ENCODE peak calls at places on chromosomes 6 and 20, in five cellular contexts. One of them, this sample, is unnamed.

GRCh38 chr20:33539129-33539528 is 49.2 kb downstream of the CBFA2T2 start:
- DNase-seq in fibroblast of lung: peak
- DNase-seq in A549: no peak
- DNase-seq in spleen: no peak
- DNase-seq in IMR-90: peak
- DNase-seq in this sample: peak

GRCh38 chr20:19935842-19936241 is 81.3 kb upstream of the NAA20 start:
- DNase-seq in fibroblast of lung: no peak
- DNase-seq in A549: no peak
- DNase-seq in spleen: no peak
- DNase-seq in IMR-90: no peak
- DNase-seq in this sample: no peak

GRCh38 chr6:84582997-84583396 is 181.4 kb downstream of the TBX18 start:
- DNase-seq in fibroblast of lung: peak
- DNase-seq in A549: no peak
- DNase-seq in spleen: no peak
- DNase-seq in IMR-90: peak
- DNase-seq in this sample: no peak

GRCh38 chr20:32792316-32792715 is 27.4 kb upstream of the MAPRE1 start:
- DNase-seq in fibroblast of lung: no peak
- DNase-seq in A549: no peak
- DNase-seq in spleen: no peak
- DNase-seq in IMR-90: peak
- DNase-seq in this sample: peak

GRCh38 chr20:50013976-50014375 is 31.2 kb downstream of the SNAI1 start:
- DNase-seq in fibroblast of lung: no peak
- DNase-seq in A549: no peak
- DNase-seq in spleen: no peak
- DNase-seq in IMR-90: no peak
- DNase-seq in this sample: no peak

GRCh38 chr20:33518071-33518470 is 28.2 kb downstream of the CBFA2T2 start:
- DNase-seq in fibroblast of lung: peak
- DNase-seq in A549: no peak
- DNase-seq in spleen: no peak
- DNase-seq in IMR-90: peak
- DNase-seq in this sample: peak

GRCh38 chr6:3913077-3913957 is 64.1 kb downstream of the FAM50B start:
- DNase-seq in fibroblast of lung: peak
- DNase-seq in A549: peak
- DNase-seq in spleen: no peak
- DNase-seq in IMR-90: peak
- DNase-seq in this sample: peak

GRCh38 chr20:36818831-36819230 is 45.3 kb upstream of the DSN1 start:
- DNase-seq in fibroblast of lung: no peak
- DNase-seq in A549: no peak
- DNase-seq in spleen: no peak
- DNase-seq in IMR-90: no peak
- DNase-seq in this sample: no peak

GRCh38 chr6:169883316-169883715 is 131.9 kb downstream of the ERMARD start:
- DNase-seq in fibroblast of lung: no peak
- DNase-seq in A549: no peak
- DNase-seq in spleen: peak
- DNase-seq in IMR-90: no peak
- DNase-seq in this sample: no peak

GRCh38 chr6:2920671-2921112 is 17.6 kb upstream of the SERPINB9 start:
- DNase-seq in fibroblast of lung: no peak
- DNase-seq in A549: no peak
- DNase-seq in spleen: no peak
- DNase-seq in IMR-90: no peak
- DNase-seq in this sample: no peak

GRCh38 chr6:104625536-104625935 is 234.2 kb downstream of the HACE1 start:
- DNase-seq in fibroblast of lung: peak
- DNase-seq in A549: no peak
- DNase-seq in spleen: no peak
- DNase-seq in IMR-90: peak
- DNase-seq in this sample: peak

GRCh38 chr20:21394120-21394519 is 3.2 kb downstream of the NKX2-4 start:
- DNase-seq in fibroblast of lung: no peak
- DNase-seq in A549: no peak
- DNase-seq in spleen: no peak
- DNase-seq in IMR-90: no peak
- DNase-seq in this sample: no peak

GRCh38 chr6:157229733-157230132 is 93.6 kb downstream of the TMEM242 start:
- DNase-seq in fibroblast of lung: no peak
- DNase-seq in A549: no peak
- DNase-seq in spleen: no peak
- DNase-seq in IMR-90: no peak
- DNase-seq in this sample: no peak

GRCh38 chr20:57124800-57125399 is 141.5 kb downstream of the BMP7 start:
- DNase-seq in fibroblast of lung: no peak
- DNase-seq in A549: no peak
- DNase-seq in spleen: no peak
- DNase-seq in IMR-90: no peak
- DNase-seq in this sample: no peak

GRCh38 chr6:72724545-72724944 is 102.7 kb downstream of the KCNQ5 start:
- DNase-seq in fibroblast of lung: no peak
- DNase-seq in A549: no peak
- DNase-seq in spleen: no peak
- DNase-seq in IMR-90: no peak
- DNase-seq in this sample: no peak

GRCh38 chr6:15970517-15970916 is 158.4 kb upstream of the MYLIP start:
- DNase-seq in fibroblast of lung: no peak
- DNase-seq in A549: no peak
- DNase-seq in spleen: no peak
- DNase-seq in IMR-90: no peak
- DNase-seq in this sample: no peak

GRCh38 chr6:139711714-139712585 is 337.5 kb upstream of the CITED2 start:
- DNase-seq in fibroblast of lung: peak
- DNase-seq in A549: no peak
- DNase-seq in spleen: no peak
- DNase-seq in IMR-90: peak
- DNase-seq in this sample: peak

GRCh38 chr6:121984956-121985355 is 414.5 kb upstream of the HSF2 start:
- DNase-seq in fibroblast of lung: no peak
- DNase-seq in A549: no peak
- DNase-seq in spleen: no peak
- DNase-seq in IMR-90: no peak
- DNase-seq in this sample: no peak

GRCh38 chr6:65760285-65760684 is 53.3 kb upstream of the EYS start:
- DNase-seq in fibroblast of lung: no peak
- DNase-seq in A549: peak
- DNase-seq in spleen: no peak
- DNase-seq in IMR-90: peak
- DNase-seq in this sample: no peak

GRCh38 chr6:2514965-2515543 is 235.7 kb downstream of the MYLK4 start:
- DNase-seq in fibroblast of lung: no peak
- DNase-seq in A549: peak
- DNase-seq in spleen: no peak
- DNase-seq in IMR-90: no peak
- DNase-seq in this sample: no peak

GRCh38 chr6:126102358-126102757 is 116.0 kb downstream of the TRMT11 start:
- DNase-seq in fibroblast of lung: no peak
- DNase-seq in A549: no peak
- DNase-seq in spleen: no peak
- DNase-seq in IMR-90: no peak
- DNase-seq in this sample: no peak

GRCh38 chr6:75546401-75546800 is 52.8 kb upstream of the FILIP1 start:
- DNase-seq in fibroblast of lung: peak
- DNase-seq in A549: peak
- DNase-seq in spleen: no peak
- DNase-seq in IMR-90: peak
- DNase-seq in this sample: peak

GRCh38 chr6:53313784-53314382 is 34.9 kb downstream of the ELOVL5 start:
- DNase-seq in fibroblast of lung: peak
- DNase-seq in A549: no peak
- DNase-seq in spleen: no peak
- DNase-seq in IMR-90: peak
- DNase-seq in this sample: peak

GRCh38 chr6:11609324-11610071 is 71.9 kb downstream of the TMEM170B start:
- DNase-seq in fibroblast of lung: peak
- DNase-seq in A549: peak
- DNase-seq in spleen: no peak
- DNase-seq in IMR-90: peak
- DNase-seq in this sample: peak

GRCh38 chr20:57402206-57403125 is 11.3 kb downstream of the RBM38 start:
- DNase-seq in fibroblast of lung: no peak
- DNase-seq in A549: no peak
- DNase-seq in spleen: peak
- DNase-seq in IMR-90: no peak
- DNase-seq in this sample: no peak

GRCh38 chr6:132023490-132023889 is 72.3 kb upstream of the CCN2 start:
- DNase-seq in fibroblast of lung: no peak
- DNase-seq in A549: no peak
- DNase-seq in spleen: no peak
- DNase-seq in IMR-90: no peak
- DNase-seq in this sample: peak

GRCh38 chr20:20593447-20594170 is 118.8 kb downstream of the RALGAPA2 start:
- DNase-seq in fibroblast of lung: peak
- DNase-seq in A549: peak
- DNase-seq in spleen: no peak
- DNase-seq in IMR-90: peak
- DNase-seq in this sample: peak

GRCh38 chr6:163038317-163038716 is 310.5 kb downstream of the PACRG start:
- DNase-seq in fibroblast of lung: no peak
- DNase-seq in A549: no peak
- DNase-seq in spleen: no peak
- DNase-seq in IMR-90: no peak
- DNase-seq in this sample: no peak

GRCh38 chr20:7765221-7765620 is 175.0 kb downstream of the HAO1 start:
- DNase-seq in fibroblast of lung: no peak
- DNase-seq in A549: no peak
- DNase-seq in spleen: no peak
- DNase-seq in IMR-90: no peak
- DNase-seq in this sample: no peak

GRCh38 chr20:10225439-10226080 is 6.9 kb downstream of the SNAP25 start:
- DNase-seq in fibroblast of lung: peak
- DNase-seq in A549: peak
- DNase-seq in spleen: no peak
- DNase-seq in IMR-90: no peak
- DNase-seq in this sample: no peak

GRCh38 chr20:12984863-12985262 is 23.9 kb upstream of the SPTLC3 start:
- DNase-seq in fibroblast of lung: no peak
- DNase-seq in A549: no peak
- DNase-seq in spleen: no peak
- DNase-seq in IMR-90: no peak
- DNase-seq in this sample: no peak

GRCh38 chr20:63864545-63864977 is 509 bp upstream of the TPD52L2 start:
- DNase-seq in fibroblast of lung: no peak
- DNase-seq in A549: no peak
- DNase-seq in spleen: no peak
- DNase-seq in IMR-90: no peak
- DNase-seq in this sample: no peak
- TF ChIP-seq CTCF in fibroblast of lung: no peak
- TF ChIP-seq CTCF in A549: no peak
- TF ChIP-seq CTCF in spleen: no peak
- TF ChIP-seq CTCF in IMR-90: no peak
- TF ChIP-seq CTCF in this sample: no peak

GRCh38 chr6:150777731-150778130 is 87.8 kb upstream of the MTHFD1L start:
- DNase-seq in fibroblast of lung: no peak
- DNase-seq in A549: no peak
- DNase-seq in spleen: no peak
- DNase-seq in IMR-90: no peak
- DNase-seq in this sample: no peak

GRCh38 chr6:150770631-150771030 is 94.9 kb upstream of the MTHFD1L start:
- DNase-seq in fibroblast of lung: peak
- DNase-seq in A549: no peak
- DNase-seq in spleen: no peak
- DNase-seq in IMR-90: peak
- DNase-seq in this sample: no peak

GRCh38 chr6:150775804-150776203 is 89.7 kb upstream of the MTHFD1L start:
- DNase-seq in fibroblast of lung: no peak
- DNase-seq in A549: no peak
- DNase-seq in spleen: no peak
- DNase-seq in IMR-90: no peak
- DNase-seq in this sample: no peak

GRCh38 chr6:150775400-150775799 is 90.1 kb upstream of the MTHFD1L start:
- DNase-seq in fibroblast of lung: no peak
- DNase-seq in A549: no peak
- DNase-seq in spleen: no peak
- DNase-seq in IMR-90: no peak
- DNase-seq in this sample: no peak

DNA sequence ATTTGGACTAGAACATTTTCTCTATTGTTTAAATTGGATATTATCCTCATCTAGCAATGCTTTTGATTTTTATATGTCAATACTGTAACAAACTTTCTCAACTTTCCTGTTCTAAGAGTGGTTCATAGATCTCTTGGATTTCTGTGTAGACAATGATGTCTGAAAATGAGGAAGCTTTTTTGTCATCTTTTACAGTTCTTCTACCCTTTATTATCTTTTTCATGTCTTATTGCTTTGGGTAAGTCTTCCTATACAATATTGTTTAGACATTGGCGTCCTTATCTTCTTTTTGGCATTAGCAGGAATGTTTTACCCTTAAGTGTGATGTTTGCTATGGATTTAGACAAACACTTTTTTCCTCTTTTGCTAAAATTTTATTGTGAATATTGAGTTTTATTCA is 91.5 kb upstream of the MTHFD1L start:
- DNase-seq in fibroblast of lung: no peak
- DNase-seq in A549: no peak
- DNase-seq in spleen: no peak
- DNase-seq in IMR-90: no peak
- DNase-seq in this sample: no peak
- H3K4me3 ChIP-seq in fibroblast of lung: no peak
- H3K4me3 ChIP-seq in A549: no peak
- H3K4me3 ChIP-seq in spleen: no peak
- H3K4me3 ChIP-seq in IMR-90: no peak
- H3K4me3 ChIP-seq in this sample: no peak

GRCh38 chr20:62133864-62134263 is 9.3 kb downstream of the PSMA7 start:
- DNase-seq in fibroblast of lung: no peak
- DNase-seq in A549: no peak
- DNase-seq in spleen: no peak
- DNase-seq in IMR-90: no peak
- DNase-seq in this sample: no peak
- TF ChIP-seq CTCF in fibroblast of lung: peak
- TF ChIP-seq CTCF in A549: no peak
- TF ChIP-seq CTCF in spleen: no peak
- TF ChIP-seq CTCF in IMR-90: peak
- TF ChIP-seq CTCF in this sample: no peak

GRCh38 chr6:105995403-105995699 is 90.8 kb upstream of the PRDM1 start:
- DNase-seq in fibroblast of lung: peak
- DNase-seq in A549: no peak
- DNase-seq in spleen: no peak
- DNase-seq in IMR-90: peak
- DNase-seq in this sample: no peak
- H3K4me3 ChIP-seq in fibroblast of lung: peak
- H3K4me3 ChIP-seq in A549: peak
- H3K4me3 ChIP-seq in spleen: peak
- H3K4me3 ChIP-seq in IMR-90: peak
- H3K4me3 ChIP-seq in this sample: no peak

GRCh38 chr6:26457796-26458688 is at the start of gene BTN2A1:
- DNase-seq in fibroblast of lung: peak
- DNase-seq in A549: peak
- DNase-seq in spleen: peak
- DNase-seq in IMR-90: peak
- DNase-seq in this sample: peak
- TF ChIP-seq CTCF in fibroblast of lung: no peak
- TF ChIP-seq CTCF in A549: peak
- TF ChIP-seq CTCF in spleen: no peak
- TF ChIP-seq CTCF in IMR-90: no peak
- TF ChIP-seq CTCF in this sample: no peak

GRCh38 chr6:56540232-56540631 is 102.5 kb downstream of the DST start:
- DNase-seq in fibroblast of lung: no peak
- DNase-seq in A549: no peak
- DNase-seq in spleen: no peak
- DNase-seq in IMR-90: no peak
- DNase-seq in this sample: no peak
- H3K4me3 ChIP-seq in fibroblast of lung: peak
- H3K4me3 ChIP-seq in A549: no peak
- H3K4me3 ChIP-seq in spleen: no peak
- H3K4me3 ChIP-seq in IMR-90: peak
- H3K4me3 ChIP-seq in this sample: peak

This sample was measured in fibroblast of pulmonary artery.